ENCODE peak calls at places on chromosomes 16 and 17, in six cellular contexts. A is cardiac muscle cell; C is right lobe of liver; M is colonic mucosa; H is CD8-positive, alpha-beta T cell; P is pancreas. V is an unnamed sample. For H3K4me1, the result is how much of the 10 kb centered on the place peaks cover.

GRCh38 chr16:919658-920631 is 50.8 kb downstream of the LMF1 start:
- DNase-seq in A (no peak), C (no peak), M (no peak), H (no peak), P (no peak), V (no peak)

GRCh38 chr16:14564881-14565687 is 65.0 kb downstream of the PARN start:
- DNase-seq in A (no peak), C (no peak), M (no peak), H (no peak), P (no peak), V (no peak)

GRCh38 chr16:88479795-88480760 is 27.0 kb downstream of the ZFPM1 start:
- DNase-seq in A (no peak), C (no peak), M (no peak), H (peak), P (peak), V (no peak)

GRCh38 chr17:36534117-36534880 is at the start of gene MYO19:
- DNase-seq in A (peak), C (peak), M (peak), H (peak), P (peak), V (peak)

GRCh38 chr17:83199500-83200201 is 120.2 kb downstream of the METRNL start:
- DNase-seq in A (no peak), C (peak), M (no peak), H (peak), P (no peak), V (peak)

GRCh38 chr16:87216824-87217205 is 100.4 kb downstream of the C16orf95 start:
- DNase-seq in A (no peak), C (no peak), M (no peak), H (no peak), P (no peak), V (no peak)

GRCh38 chr16:6195966-6196365 is 1098.4 kb upstream of the EEF2KMT start:
- DNase-seq in A (no peak), C (no peak), M (no peak), H (no peak), P (no peak), V (no peak)

GRCh38 chr16:19559242-19559910 is 3.9 kb downstream of the VPS35L start:
- DNase-seq in A (peak), C (no peak), M (peak), H (peak), P (peak), V (peak)

GRCh38 chr16:86619263-86619935 is 41.0 kb downstream of the FOXL1 start:
- DNase-seq in A (no peak), C (no peak), M (no peak), H (no peak), P (no peak), V (peak)

GRCh38 chr16:57609541-57610401 is 18.7 kb upstream of the ADGRG1 start:
- DNase-seq in A (no peak), C (no peak), M (peak), H (peak), P (peak), V (no peak)
- TF ChIP-seq CTCF in A (peak), C (no peak), M (no peak), H (peak), P (no peak), V (no peak)

GRCh38 chr16:51759999-51760398 is 608.9 kb upstream of the SALL1 start:
- DNase-seq in A (no peak), C (no peak), M (no peak), H (no peak), P (no peak), V (no peak)
- H3K4me3 ChIP-seq in A (no peak), C (no peak), M (no peak), H (no peak), P (no peak), V (no peak)

GRCh38 chr17:50097907-50098306 is 2.8 kb downstream of the PDK2 start:
- DNase-seq in A (no peak), C (no peak), M (no peak), H (no peak), P (no peak), V (no peak)
- H3K4me1 ChIP-seq in A (under half), C (under half), M (under half), H (under half), P (under half), V (under half)

DNA sequence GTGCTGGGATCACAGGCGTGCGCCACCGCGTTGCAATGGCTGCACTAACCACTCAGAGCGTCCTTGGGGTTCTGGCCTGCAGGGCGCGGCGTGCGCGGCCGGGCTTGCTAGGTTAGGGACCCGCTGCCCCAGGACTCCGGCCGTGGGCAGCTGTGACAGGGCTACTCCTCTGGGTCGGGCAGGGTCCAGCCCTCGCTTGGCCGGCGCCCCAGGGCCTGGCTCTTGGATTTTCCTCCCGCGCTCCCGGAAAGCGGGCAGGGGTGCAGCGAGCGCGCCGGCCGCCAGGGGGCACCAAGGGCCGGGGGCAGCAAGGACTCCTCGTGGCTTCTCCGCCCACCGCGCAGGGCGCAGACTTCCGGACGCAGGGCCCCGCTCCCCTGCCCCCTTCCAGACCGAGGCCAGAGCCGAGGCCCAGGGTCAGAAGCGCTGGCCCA is 489 bp downstream of the TLE7 start:
- DNase-seq in A (no peak), C (no peak), M (no peak), H (peak), P (no peak), V (no peak)
- TF ChIP-seq CTCF in A (peak), C (peak), M (no peak), H (peak), P (peak), V (peak)

DNA sequence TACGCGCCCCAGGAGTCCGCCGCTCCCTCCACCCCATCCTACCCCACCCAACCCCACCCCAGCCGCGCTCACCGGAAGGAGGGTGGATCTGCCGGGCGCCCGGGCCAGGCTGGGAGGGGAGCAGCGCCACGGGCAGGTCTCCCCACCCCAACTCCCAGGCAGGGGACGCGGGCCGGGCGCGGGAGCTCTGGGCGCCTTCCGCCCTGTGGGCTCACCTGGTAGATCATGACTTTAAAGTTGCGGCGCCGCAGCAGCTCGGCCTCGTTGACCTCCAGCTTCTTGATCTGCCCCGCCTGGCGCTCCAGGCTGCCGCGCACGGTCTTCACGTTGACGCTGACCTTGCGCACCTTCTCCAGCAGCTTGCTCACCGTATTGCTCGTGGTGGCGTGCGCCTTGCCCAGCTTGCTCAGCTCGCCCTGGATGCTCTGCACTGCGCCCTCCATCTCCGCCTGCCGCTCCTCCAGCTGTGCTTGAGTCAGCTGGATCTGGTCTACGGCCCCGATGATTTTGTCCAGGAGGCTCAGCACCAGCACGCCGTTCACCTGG is 571 bp downstream of the CAVIN1 start:
- DNase-seq in A (peak), C (peak), M (no peak), H (peak), P (peak), V (no peak)
- H3K4me3 ChIP-seq in A (peak), C (peak), M (peak), H (peak), P (peak), V (peak)

DNA sequence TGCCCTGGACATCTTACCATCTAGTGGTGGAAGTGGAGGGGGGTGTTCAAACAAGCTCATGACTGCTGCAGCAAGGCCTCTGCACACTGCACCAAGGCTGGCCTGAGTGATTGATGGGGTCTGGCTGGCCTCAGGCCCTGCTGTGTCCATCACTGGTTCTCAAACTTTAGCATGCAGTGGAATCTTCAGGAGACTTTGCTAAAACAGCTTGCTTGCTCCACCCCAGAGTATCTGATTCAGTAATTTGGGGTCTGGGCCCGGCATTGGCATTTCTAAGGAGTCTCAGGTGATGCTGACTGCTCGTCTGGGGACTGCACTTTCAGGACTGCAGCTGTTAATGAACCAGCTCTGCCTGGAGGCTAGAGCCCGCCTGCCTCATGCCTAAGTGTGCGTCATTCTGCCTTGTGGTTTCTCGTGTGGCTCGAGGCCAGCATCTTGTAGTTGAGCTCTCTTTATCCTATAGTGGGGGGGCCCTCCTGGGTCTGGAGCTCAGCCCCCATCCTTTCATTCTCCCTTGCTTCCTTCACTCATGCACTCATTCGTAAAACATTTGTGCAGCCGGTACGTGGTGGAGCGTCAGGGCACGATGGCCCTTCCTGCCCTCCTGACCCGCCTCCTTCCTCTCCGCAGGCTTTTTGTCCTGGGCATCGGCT is 4.1 kb downstream of the MGAT5B start:
- DNase-seq in A (no peak), C (no peak), M (no peak), H (peak), P (no peak), V (no peak)
- H3K4me1 ChIP-seq in A (under half), C (under half), M (under half), H (under half), P (under half), V (under half)

GRCh38 chr17:58224315-58224714 is 5.3 kb upstream of the MKS1 start:
- DNase-seq in A (no peak), C (no peak), M (no peak), H (no peak), P (no peak), V (no peak)

GRCh38 chr17:58215685-58216084 is 3.4 kb downstream of the MKS1 start:
- DNase-seq in A (no peak), C (no peak), M (no peak), H (no peak), P (no peak), V (no peak)

GRCh38 chr17:58219789-58220183 is 731 bp upstream of the MKS1 start:
- DNase-seq in A (no peak), C (no peak), M (no peak), H (no peak), P (no peak), V (no peak)

GRCh38 chr17:58219007-58219788 is at the start of gene MKS1:
- DNase-seq in A (peak), C (peak), M (peak), H (peak), P (peak), V (peak)
- TF ChIP-seq CTCF in A (peak), C (peak), M (peak), H (peak), P (peak), V (peak)

DNA sequence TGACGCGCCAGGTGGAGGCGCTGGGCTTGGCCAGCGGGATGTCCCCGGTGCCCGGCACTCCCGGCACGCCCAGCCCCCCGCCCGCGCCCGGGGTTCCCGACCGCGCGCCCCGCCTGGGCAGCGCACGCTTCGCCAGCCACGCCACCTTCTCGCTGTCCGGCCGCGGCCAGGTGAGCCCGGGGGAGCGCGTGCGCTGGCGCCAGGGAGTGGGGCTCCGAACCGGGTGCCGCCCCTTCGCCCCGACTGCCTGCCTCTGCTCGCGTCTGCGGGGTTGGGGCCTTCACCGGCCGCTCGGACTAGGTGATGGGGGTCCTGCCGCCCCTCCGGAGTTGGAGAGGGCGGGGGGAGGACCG is 482 bp downstream of the SMTNL2 start:
- DNase-seq in A (no peak), C (no peak), M (no peak), H (no peak), P (no peak), V (no peak)
- H3K4me3 ChIP-seq in A (peak), C (no peak), M (peak), H (no peak), P (peak), V (peak)

DNA sequence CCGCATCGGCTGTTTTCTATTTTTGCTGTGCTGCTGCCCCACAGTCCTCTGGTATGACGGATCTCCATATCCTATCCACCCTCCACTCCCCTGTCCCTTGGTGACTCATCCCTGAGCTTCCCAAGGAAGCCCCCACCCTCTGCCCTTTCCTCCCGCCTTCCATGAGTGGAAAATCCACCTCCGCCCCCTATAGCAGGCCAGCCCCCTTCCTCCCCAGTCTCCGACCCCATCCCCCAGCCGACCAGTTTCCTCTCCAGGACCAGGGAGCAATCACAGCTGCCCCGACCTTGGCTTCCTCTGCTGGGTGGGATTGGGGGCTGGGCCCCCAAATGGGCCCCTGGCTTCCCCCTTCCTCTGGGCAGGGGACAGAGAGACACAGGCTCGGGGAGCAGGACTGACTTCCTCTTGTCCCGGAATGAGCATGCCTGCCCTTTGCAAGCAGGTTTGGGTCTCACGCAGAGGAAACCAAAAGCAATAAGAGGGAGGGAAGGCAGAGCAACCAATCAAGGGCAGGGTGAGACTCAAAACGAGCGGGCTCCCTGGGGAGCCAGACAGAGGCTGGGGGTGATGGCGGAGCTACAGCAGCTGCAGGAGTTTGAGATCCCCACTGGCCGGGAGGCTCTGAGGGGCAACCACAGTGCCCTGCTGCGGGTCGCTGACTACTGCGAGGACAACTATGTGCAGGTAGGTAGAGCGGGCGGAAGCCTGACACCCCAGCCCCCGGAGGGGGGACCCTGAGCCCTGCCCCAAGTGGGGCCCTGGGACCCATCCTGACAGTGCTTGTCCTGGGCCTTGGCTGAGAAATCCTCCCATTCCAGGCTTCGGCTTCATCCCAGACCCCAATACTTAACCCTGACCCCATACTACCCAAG is at the start of the genes ABI3 and GNGT2:
- DNase-seq in A (no peak), C (peak), M (peak), H (peak), P (no peak), V (peak)
- H3K4me1 ChIP-seq in A (under half), C (under half), M (under half), H (half or more), P (under half), V (under half)

GRCh38 chr16:8919089-8919933 is 37.2 kb downstream of the LITAFD start:
- DNase-seq in A (no peak), C (no peak), M (no peak), H (no peak), P (no peak), V (no peak)
- TF ChIP-seq CTCF in A (no peak), C (no peak), M (no peak), H (no peak), P (no peak), V (no peak)